ENCODE peak calls at places on chromosomes 3 and 15, in seven cellular contexts. One of them, this sample, is unnamed.

GRCh38 chr15:84834227-84834955 is 17.2 kb downstream of the ALPK3 start:
- DNase-seq in gastrocnemius medialis: peak; percentile 82
- DNase-seq in neuronal stem cell: no peak
- DNase-seq in PC-3: no peak
- DNase-seq in vagina: no peak
- DNase-seq in lower lobe of right lung: no peak
- DNase-seq in H9: no peak
- DNase-seq in this sample: no peak

GRCh38 chr3:147975165-147975564 is 566.0 kb downstream of the ZIC1 start:
- DNase-seq in H9: no peak
- DNase-seq in gastrocnemius medialis: no peak
- DNase-seq in PC-3: no peak
- DNase-seq in lower lobe of right lung: no peak
- DNase-seq in neuronal stem cell: no peak
- DNase-seq in vagina: no peak
- DNase-seq in this sample: no peak

GRCh38 chr3:121274411-121274810 is 271.4 kb downstream of the POLQ start:
- DNase-seq in vagina: no peak
- DNase-seq in PC-3: no peak
- DNase-seq in gastrocnemius medialis: no peak
- DNase-seq in neuronal stem cell: no peak
- DNase-seq in H9: no peak
- DNase-seq in lower lobe of right lung: no peak
- DNase-seq in this sample: no peak

GRCh38 chr3:133410191-133410892 is 10.5 kb downstream of the BFSP2 start:
- DNase-seq in gastrocnemius medialis: no peak
- DNase-seq in neuronal stem cell: no peak
- DNase-seq in H9: no peak
- DNase-seq in vagina: no peak
- DNase-seq in lower lobe of right lung: no peak
- DNase-seq in PC-3: no peak
- DNase-seq in this sample: no peak

GRCh38 chr3:40057077-40057476 is 247.7 kb downstream of the MYRIP start:
- DNase-seq in lower lobe of right lung: no peak
- DNase-seq in PC-3: no peak
- DNase-seq in gastrocnemius medialis: no peak
- DNase-seq in neuronal stem cell: no peak
- DNase-seq in H9: no peak
- DNase-seq in vagina: no peak
- DNase-seq in this sample: no peak

GRCh38 chr15:75455424-75455981 is 4.0 kb upstream of the SIN3A start:
- DNase-seq in PC-3: peak; percentile 76
- DNase-seq in neuronal stem cell: peak; percentile 80
- DNase-seq in vagina: no peak
- DNase-seq in lower lobe of right lung: peak; percentile 93
- DNase-seq in gastrocnemius medialis: peak; percentile 71
- DNase-seq in H9: peak; percentile 85
- DNase-seq in this sample: peak; percentile 90

GRCh38 chr3:99384596-99384995 is 253.8 kb upstream of the COL8A1 start:
- DNase-seq in gastrocnemius medialis: no peak
- DNase-seq in H9: no peak
- DNase-seq in vagina: no peak
- DNase-seq in lower lobe of right lung: no peak
- DNase-seq in neuronal stem cell: no peak
- DNase-seq in PC-3: peak; percentile 36
- DNase-seq in this sample: no peak

GRCh38 chr3:171309906-171310359 is 150.3 kb downstream of the TNIK start:
- DNase-seq in neuronal stem cell: no peak
- DNase-seq in gastrocnemius medialis: no peak
- DNase-seq in PC-3: peak; percentile 36
- DNase-seq in lower lobe of right lung: no peak
- DNase-seq in vagina: no peak
- DNase-seq in H9: no peak
- DNase-seq in this sample: peak; percentile 55

GRCh38 chr3:99188936-99189335 is 287.4 kb upstream of the DCBLD2 start:
- DNase-seq in H9: no peak
- DNase-seq in PC-3: no peak
- DNase-seq in lower lobe of right lung: no peak
- DNase-seq in neuronal stem cell: no peak
- DNase-seq in vagina: no peak
- DNase-seq in gastrocnemius medialis: no peak
- DNase-seq in this sample: no peak

GRCh38 chr3:86245360-86245759 is 745.6 kb downstream of the VGLL3 start:
- DNase-seq in PC-3: peak; percentile 42
- DNase-seq in H9: no peak
- DNase-seq in gastrocnemius medialis: no peak
- DNase-seq in neuronal stem cell: no peak
- DNase-seq in vagina: no peak
- DNase-seq in lower lobe of right lung: no peak
- DNase-seq in this sample: no peak

GRCh38 chr3:39990532-39990931 is 181.1 kb downstream of the MYRIP start:
- DNase-seq in PC-3: peak; percentile 60
- DNase-seq in gastrocnemius medialis: no peak
- DNase-seq in lower lobe of right lung: no peak
- DNase-seq in neuronal stem cell: peak; percentile 17
- DNase-seq in H9: peak; percentile 32
- DNase-seq in vagina: no peak
- DNase-seq in this sample: peak; percentile 44

GRCh38 chr3:52146811-52147210 is 7.4 kb downstream of the POC1A start:
- DNase-seq in gastrocnemius medialis: no peak
- DNase-seq in H9: no peak
- DNase-seq in PC-3: no peak
- DNase-seq in vagina: no peak
- DNase-seq in lower lobe of right lung: peak; percentile 36
- DNase-seq in neuronal stem cell: no peak
- DNase-seq in this sample: no peak

GRCh38 chr15:75672646-75673425 is 25.1 kb downstream of the SNX33 start:
- DNase-seq in gastrocnemius medialis: peak; percentile 64
- DNase-seq in lower lobe of right lung: no peak
- DNase-seq in H9: no peak
- DNase-seq in vagina: no peak
- DNase-seq in PC-3: no peak
- DNase-seq in neuronal stem cell: no peak
- DNase-seq in this sample: no peak

GRCh38 chr15:66789029-66790025 is 87.3 kb downstream of the SMAD6 start:
- DNase-seq in PC-3: peak; percentile 61
- DNase-seq in neuronal stem cell: no peak
- DNase-seq in vagina: no peak
- DNase-seq in gastrocnemius medialis: no peak
- DNase-seq in lower lobe of right lung: no peak
- DNase-seq in H9: peak; percentile 76
- DNase-seq in this sample: no peak

GRCh38 chr3:64023187-64023860 is at the start of gene PSMD6:
- DNase-seq in lower lobe of right lung: peak; percentile 93
- DNase-seq in vagina: no peak
- DNase-seq in H9: peak; percentile 88
- DNase-seq in gastrocnemius medialis: peak; percentile 81
- DNase-seq in neuronal stem cell: peak; percentile 80
- DNase-seq in PC-3: peak; percentile 73
- DNase-seq in this sample: peak; percentile 74

GRCh38 chr3:132135628-132136333 is 101.0 kb upstream of the CPNE4 start:
- DNase-seq in vagina: no peak
- DNase-seq in lower lobe of right lung: no peak
- DNase-seq in PC-3: peak; percentile 93
- DNase-seq in H9: peak; percentile 38
- DNase-seq in neuronal stem cell: peak; percentile 14
- DNase-seq in gastrocnemius medialis: no peak
- DNase-seq in this sample: peak; percentile 92

GRCh38 chr3:150344079-150344478 is 64.0 kb upstream of the TSC22D2 start:
- DNase-seq in PC-3: no peak
- DNase-seq in H9: no peak
- DNase-seq in lower lobe of right lung: no peak
- DNase-seq in neuronal stem cell: no peak
- DNase-seq in gastrocnemius medialis: no peak
- DNase-seq in vagina: no peak
- DNase-seq in this sample: no peak

GRCh38 chr3:150348500-150348899 is 59.6 kb upstream of the TSC22D2 start:
- DNase-seq in PC-3: peak; percentile 96
- DNase-seq in gastrocnemius medialis: no peak
- DNase-seq in H9: no peak
- DNase-seq in vagina: no peak
- DNase-seq in lower lobe of right lung: no peak
- DNase-seq in neuronal stem cell: no peak
- DNase-seq in this sample: peak; percentile 80

GRCh38 chr3:150349314-150350097 is 58.6 kb upstream of the TSC22D2 start:
- DNase-seq in lower lobe of right lung: peak; percentile 68
- DNase-seq in vagina: no peak
- DNase-seq in gastrocnemius medialis: peak; percentile 28
- DNase-seq in PC-3: no peak
- DNase-seq in neuronal stem cell: peak; percentile 30
- DNase-seq in H9: no peak
- DNase-seq in this sample: no peak

GRCh38 chr3:150345021-150345538 is 63.0 kb upstream of the TSC22D2 start:
- DNase-seq in PC-3: peak; percentile 100
- DNase-seq in lower lobe of right lung: no peak
- DNase-seq in vagina: no peak
- DNase-seq in gastrocnemius medialis: no peak
- DNase-seq in neuronal stem cell: no peak
- DNase-seq in H9: peak; percentile 44
- DNase-seq in this sample: peak; percentile 92

GRCh38 chr3:150346956-150347863 is 60.9 kb upstream of the TSC22D2 start:
- DNase-seq in lower lobe of right lung: no peak
- DNase-seq in H9: no peak
- DNase-seq in PC-3: peak; percentile 81
- DNase-seq in neuronal stem cell: no peak
- DNase-seq in vagina: no peak
- DNase-seq in gastrocnemius medialis: no peak
- DNase-seq in this sample: no peak
- H3K27ac ChIP-seq in lower lobe of right lung: no peak overlapping the region
- H3K27ac ChIP-seq in H9: no peak overlapping the region
- H3K27ac ChIP-seq in PC-3: peak overlapping the region; percentile 83
- H3K27ac ChIP-seq in neuronal stem cell: no peak overlapping the region
- H3K27ac ChIP-seq in vagina: peak overlapping the region; percentile 63
- H3K27ac ChIP-seq in gastrocnemius medialis: no peak overlapping the region
- H3K27ac ChIP-seq in this sample: no peak overlapping the region

DNA sequence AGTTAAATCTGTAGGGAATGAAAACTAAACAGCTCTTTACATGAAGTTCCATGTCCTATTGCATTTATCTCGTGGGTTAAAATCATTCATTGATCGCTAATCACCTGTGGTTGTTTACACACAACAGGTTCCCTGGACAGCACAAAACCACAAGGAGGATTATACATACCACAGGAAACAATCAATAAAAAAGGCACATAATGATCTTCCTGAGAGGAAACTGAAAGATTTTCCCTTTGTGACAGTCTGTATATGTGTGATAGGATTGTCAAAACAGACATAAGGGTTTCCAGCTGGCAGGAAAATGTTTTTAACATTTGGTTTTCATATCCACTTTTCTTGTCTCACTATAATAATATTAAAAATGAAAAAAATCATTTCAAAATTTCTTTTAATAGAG is 541.8 kb downstream of the NLGN1 start:
- DNase-seq in H9: no peak
- DNase-seq in lower lobe of right lung: no peak
- DNase-seq in gastrocnemius medialis: no peak
- DNase-seq in vagina: no peak
- DNase-seq in PC-3: no peak
- DNase-seq in neuronal stem cell: no peak
- DNase-seq in this sample: no peak
- H3K27ac ChIP-seq in H9: no peak overlapping the region
- H3K27ac ChIP-seq in lower lobe of right lung: no peak overlapping the region
- H3K27ac ChIP-seq in gastrocnemius medialis: no peak overlapping the region
- H3K27ac ChIP-seq in vagina: no peak overlapping the region
- H3K27ac ChIP-seq in PC-3: no peak overlapping the region
- H3K27ac ChIP-seq in neuronal stem cell: no peak overlapping the region
- H3K27ac ChIP-seq in this sample: no peak overlapping the region

DNA sequence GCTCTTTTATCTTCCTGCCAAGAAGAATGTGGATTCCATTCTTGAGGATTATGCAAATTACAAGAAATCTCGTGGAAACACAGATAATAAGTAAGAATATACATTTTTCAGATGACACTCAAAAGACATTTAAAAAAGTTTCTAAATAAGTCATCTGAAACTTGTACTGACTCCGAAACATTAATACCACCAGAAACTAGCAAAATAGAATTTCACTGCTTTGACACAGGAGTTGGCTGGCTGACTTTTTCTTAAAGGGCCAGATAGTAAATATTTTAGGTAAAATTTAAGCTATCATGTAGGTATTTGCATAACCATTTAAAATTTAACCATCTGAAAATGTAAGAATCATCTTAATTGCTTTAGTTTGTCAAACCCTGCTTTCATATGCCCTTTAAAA is 20.8 kb downstream of the MORF4L1 start:
- DNase-seq in lower lobe of right lung: no peak
- DNase-seq in vagina: no peak
- DNase-seq in gastrocnemius medialis: no peak
- DNase-seq in H9: no peak
- DNase-seq in neuronal stem cell: no peak
- DNase-seq in PC-3: no peak
- DNase-seq in this sample: no peak
- H3K27ac ChIP-seq in lower lobe of right lung: no peak overlapping the region
- H3K27ac ChIP-seq in vagina: no peak overlapping the region
- H3K27ac ChIP-seq in gastrocnemius medialis: no peak overlapping the region
- H3K27ac ChIP-seq in H9: no peak overlapping the region
- H3K27ac ChIP-seq in neuronal stem cell: no peak overlapping the region
- H3K27ac ChIP-seq in PC-3: no peak overlapping the region
- H3K27ac ChIP-seq in this sample: no peak overlapping the region

GRCh38 chr3:140023616-140024530 is 88.9 kb downstream of the CLSTN2 start:
- DNase-seq in vagina: no peak
- DNase-seq in gastrocnemius medialis: peak; percentile 51
- DNase-seq in H9: no peak
- DNase-seq in PC-3: no peak
- DNase-seq in lower lobe of right lung: no peak
- DNase-seq in neuronal stem cell: no peak
- DNase-seq in this sample: no peak
- H3K27ac ChIP-seq in vagina: no peak overlapping the region
- H3K27ac ChIP-seq in gastrocnemius medialis: peak overlapping the region; percentile 51
- H3K27ac ChIP-seq in H9: no peak overlapping the region
- H3K27ac ChIP-seq in PC-3: no peak overlapping the region
- H3K27ac ChIP-seq in lower lobe of right lung: no peak overlapping the region
- H3K27ac ChIP-seq in neuronal stem cell: no peak overlapping the region
- H3K27ac ChIP-seq in this sample: no peak overlapping the region

DNA sequence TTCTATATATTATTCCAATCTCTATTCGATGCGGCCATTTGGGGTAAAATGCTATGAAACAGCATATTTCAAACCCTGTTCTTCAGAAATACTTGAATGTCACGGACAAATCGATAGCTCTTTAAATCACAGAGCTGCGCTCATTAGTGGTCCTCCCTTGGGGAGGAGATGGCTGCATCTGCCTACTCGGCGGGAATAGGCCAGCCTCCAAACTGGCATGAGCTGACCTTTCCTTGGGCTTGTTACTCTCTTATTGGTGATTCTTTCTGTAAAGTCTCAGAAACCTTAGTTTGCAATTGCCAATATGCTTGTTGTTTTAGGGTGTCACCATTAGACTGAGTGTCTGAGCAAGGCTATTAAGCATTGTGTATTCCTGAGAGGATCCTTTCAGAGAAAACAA is 120.9 kb downstream of the BDH1 start:
- DNase-seq in neuronal stem cell: no peak
- DNase-seq in vagina: no peak
- DNase-seq in H9: no peak
- DNase-seq in gastrocnemius medialis: no peak
- DNase-seq in lower lobe of right lung: no peak
- DNase-seq in PC-3: no peak
- DNase-seq in this sample: no peak
- H3K27ac ChIP-seq in neuronal stem cell: no peak overlapping the region
- H3K27ac ChIP-seq in vagina: no peak overlapping the region
- H3K27ac ChIP-seq in H9: no peak overlapping the region
- H3K27ac ChIP-seq in gastrocnemius medialis: no peak overlapping the region
- H3K27ac ChIP-seq in lower lobe of right lung: no peak overlapping the region
- H3K27ac ChIP-seq in PC-3: no peak overlapping the region
- H3K27ac ChIP-seq in this sample: no peak overlapping the region

This sample was measured in RWPE1.